ENCODE peak calls at places on chromosomes 2 and 18, in nine cellular contexts. D is HL-60, B is dorsolateral prefrontal cortex, Z is tibial artery, E is heart right ventricle, M is cardiac muscle cell, I is lung, R is AG04450, W is heart left ventricle. X is an unnamed sample.
A peak's percentile ranks its signal among the peaks of the same experiment; 100 is the strongest.

GRCh38 chr2:52968043-52968442 is 799.6 kb upstream of the CHAC2 start:
- DNase-seq in D (no peak), B (no peak), Z (no peak), E (no peak), M (no peak), I (no peak), R (no peak), W (no peak), X (no peak)

GRCh38 chr18:56861244-56861643 is 210.1 kb downstream of the WDR7 start:
- DNase-seq in D (no peak), B (no peak), Z (no peak), E (no peak), M (no peak), I (no peak), R (no peak), W (no peak), X (no peak)

GRCh38 chr18:22170421-22171262 is 1.3 kb downstream of the GATA6 start:
- DNase-seq in D (peak; percentile 34), B (no peak), Z (peak; percentile 42), E (peak; percentile 73), M (peak; percentile 82), I (peak; percentile 58), R (peak; percentile 24), W (peak; percentile 78), X (peak; percentile 77)

GRCh38 chr2:239803764-239804111 is 221.4 kb downstream of the NDUFA10 start:
- DNase-seq in D (no peak), B (peak; percentile 48), Z (no peak), E (no peak), M (no peak), I (no peak), R (no peak), W (no peak), X (no peak)

GRCh38 chr2:45173513-45173912 is 164.3 kb upstream of the SIX2 start:
- DNase-seq in D (no peak), B (no peak), Z (peak; percentile 32), E (no peak), M (peak; percentile 90), I (no peak), R (peak; percentile 51), W (no peak), X (peak; percentile 99)

GRCh38 chr2:8606649-8607550 is 75.0 kb upstream of the ID2 start:
- DNase-seq in D (no peak), B (no peak), Z (no peak), E (no peak), M (no peak), I (no peak), R (no peak), W (no peak), X (no peak)

GRCh38 chr2:54672587-54673456 is 50.6 kb upstream of the EML6 start:
- DNase-seq in D (no peak), B (no peak), Z (no peak), E (no peak), M (no peak), I (no peak), R (no peak), W (no peak), X (no peak)

GRCh38 chr2:111121028-111121872 is 536 bp downstream of the BCL2L11 start:
- DNase-seq in D (peak; percentile 51), B (peak; percentile 56), Z (peak; percentile 29), E (peak; percentile 51), M (no peak), I (peak; percentile 55), R (no peak), W (peak; percentile 56), X (no peak)

DNA sequence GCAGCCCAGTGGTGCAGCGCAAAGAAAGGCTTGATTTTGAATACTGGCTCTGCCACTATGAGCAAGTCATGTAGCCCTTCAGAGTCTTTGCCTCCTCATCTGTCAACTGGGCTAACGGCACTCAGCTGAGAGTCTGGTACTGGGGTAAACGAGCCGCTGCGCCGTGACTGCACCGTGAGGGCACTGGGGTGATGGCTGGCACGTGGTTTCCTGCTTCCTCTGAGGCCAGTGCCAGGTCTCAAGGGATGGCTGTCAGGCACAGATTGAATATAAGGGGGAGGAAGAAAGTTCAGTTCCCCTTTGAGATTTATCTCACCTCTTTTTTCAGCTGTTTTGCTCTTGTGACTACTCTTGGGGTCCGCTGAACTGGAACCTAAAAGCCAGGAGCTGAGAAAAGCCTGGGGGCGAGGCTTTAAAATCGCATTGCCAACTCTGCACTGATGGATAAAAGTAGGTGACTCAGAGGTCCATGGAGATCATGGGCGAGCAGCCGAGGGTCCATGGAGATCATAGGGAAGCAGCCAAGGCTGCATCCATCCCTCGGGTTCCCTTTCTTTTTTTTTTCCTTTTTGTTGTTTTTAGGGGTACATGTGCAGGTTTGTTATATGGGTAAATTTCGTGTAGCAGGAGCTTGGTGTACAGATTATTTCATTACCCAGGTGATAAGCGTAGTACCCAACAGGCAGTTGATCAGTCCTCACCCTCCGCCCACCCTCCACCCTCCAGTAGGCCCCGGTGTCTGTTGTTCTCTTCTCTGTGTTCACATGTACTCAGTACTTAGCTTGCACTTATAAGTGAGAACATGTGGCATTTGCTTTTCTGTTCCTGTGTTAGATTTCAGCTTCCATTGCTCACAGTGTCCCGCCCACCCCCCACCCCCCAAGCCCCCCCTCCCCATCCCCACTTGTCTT is 114.3 kb downstream of the SPP2 start:
- DNase-seq in D (no peak), B (no peak), Z (no peak), E (no peak), M (no peak), I (no peak), R (no peak), W (no peak), X (no peak)
- H3K27ac ChIP-seq in D (no peak overlapping the region), B (no peak overlapping the region), Z (no peak overlapping the region), E (no peak overlapping the region), M (no peak overlapping the region), I (no peak overlapping the region), R (no peak overlapping the region), W (no peak overlapping the region), X (no peak overlapping the region)

GRCh38 chr18:24136967-24137373 is 1.9 kb upstream of the CABYR start:
- DNase-seq in D (no peak), B (no peak), Z (no peak), E (no peak), M (no peak), I (no peak), R (no peak), W (no peak), X (no peak)

GRCh38 chr18:24140697-24141096 is 1.8 kb downstream of the CABYR start:
- DNase-seq in D (no peak), B (no peak), Z (no peak), E (no peak), M (no peak), I (no peak), R (no peak), W (no peak), X (no peak)

GRCh38 chr18:24142376-24142775 is 3.5 kb downstream of the CABYR start:
- DNase-seq in D (no peak), B (no peak), Z (no peak), E (no peak), M (no peak), I (no peak), R (no peak), W (no peak), X (no peak)

GRCh38 chr18:24138281-24138883 is 480 bp upstream of the CABYR start:
- DNase-seq in D (peak; percentile 19), B (no peak), Z (no peak), E (no peak), M (peak; percentile 21), I (no peak), R (no peak), W (no peak), X (no peak)

DNA sequence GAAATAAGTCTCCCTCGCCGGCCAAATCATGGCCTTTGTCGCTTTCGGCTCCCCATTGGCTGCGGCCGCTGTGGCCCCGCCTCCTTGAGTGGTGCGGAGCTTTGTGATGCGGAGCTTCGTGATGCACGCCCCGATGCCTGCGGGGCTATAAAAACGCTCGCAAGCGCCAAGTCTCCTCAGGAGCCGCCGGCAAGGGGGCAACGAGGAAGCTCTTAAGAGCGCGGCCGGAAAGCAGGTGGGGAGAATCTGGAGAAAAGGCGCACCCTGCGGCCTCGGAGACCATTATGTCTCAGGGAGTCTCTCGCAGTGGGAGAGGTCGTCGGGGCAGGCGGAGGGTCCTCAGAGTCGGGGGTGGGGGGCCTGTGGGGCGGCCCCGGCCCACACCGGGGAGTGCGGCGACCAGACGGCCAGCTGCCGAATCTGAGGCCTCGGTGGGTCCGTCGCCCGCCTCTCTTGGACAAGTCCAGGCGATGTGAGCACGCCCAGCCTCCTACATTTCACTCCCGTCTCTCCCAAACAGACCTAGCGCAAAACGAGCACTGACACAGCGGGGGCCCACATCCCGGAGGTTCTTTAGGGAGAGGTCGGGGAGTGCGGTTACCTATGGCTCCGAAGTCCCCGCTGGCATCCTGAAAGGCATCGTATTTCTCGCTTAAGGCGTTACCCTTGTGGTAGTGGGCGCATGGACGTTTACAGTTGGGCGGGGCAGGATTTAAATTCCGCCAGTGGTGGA is at the start of gene CABYR:
- DNase-seq in D (peak; percentile 74), B (peak; percentile 90), Z (peak; percentile 71), E (peak; percentile 65), M (peak; percentile 88), I (peak; percentile 69), R (peak; percentile 75), W (peak; percentile 67), X (peak; percentile 78)
- H3K4me3 ChIP-seq in D (peak within 1 kb of the TSS; percentile 17), B (peak within 1 kb of the TSS; percentile 73), Z (peak within 1 kb of the TSS; percentile 76), E (peak within 1 kb of the TSS; percentile 43), M (peak within 1 kb of the TSS; percentile 33), I (peak within 1 kb of the TSS; percentile 7), R (peak within 1 kb of the TSS; percentile 62), W (peak within 1 kb of the TSS; percentile 43), X (peak within 1 kb of the TSS; percentile 74)

GRCh38 chr2:208568203-208568602 is 161.6 kb downstream of the PTH2R start:
- DNase-seq in D (no peak), B (no peak), Z (no peak), E (no peak), M (no peak), I (no peak), R (no peak), W (no peak), X (no peak)

GRCh38 chr2:208573559-208573958 is 167.0 kb downstream of the PTH2R start:
- DNase-seq in D (no peak), B (no peak), Z (no peak), E (no peak), M (no peak), I (no peak), R (no peak), W (no peak), X (no peak)

GRCh38 chr2:208570851-208571763 is 164.5 kb downstream of the PTH2R start:
- DNase-seq in D (no peak), B (no peak), Z (no peak), E (no peak), M (no peak), I (no peak), R (no peak), W (no peak), X (no peak)

GRCh38 chr2:208570066-208570465 is 163.5 kb downstream of the PTH2R start:
- DNase-seq in D (no peak), B (no peak), Z (no peak), E (no peak), M (no peak), I (no peak), R (no peak), W (no peak), X (no peak)

GRCh38 chr2:208571764-208572131 is 165.2 kb downstream of the PTH2R start:
- DNase-seq in D (no peak), B (no peak), Z (no peak), E (no peak), M (no peak), I (no peak), R (no peak), W (no peak), X (no peak)
- TF ChIP-seq CTCF in D (no peak), B (no peak), Z (no peak), E (no peak), M (no peak), I (no peak), R (no peak), W (no peak), X (no peak)

DNA sequence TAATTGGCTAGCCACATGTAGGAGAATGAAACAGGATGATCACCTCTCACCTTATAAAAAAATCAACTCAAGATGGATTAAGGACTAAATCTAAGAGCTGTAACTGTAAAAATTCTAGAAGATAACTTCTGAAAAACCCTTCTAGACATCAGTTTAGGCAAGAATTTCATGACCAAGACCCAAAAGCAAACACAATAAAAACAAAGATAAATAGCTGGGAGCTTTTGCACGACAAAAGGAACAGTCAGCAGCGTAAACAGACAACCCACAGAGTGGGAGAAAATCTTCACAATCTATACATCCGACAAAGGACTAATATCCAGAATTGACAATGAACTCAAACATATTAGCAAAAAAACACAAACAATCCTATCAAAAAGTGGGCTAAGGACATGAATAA is 316.3 kb downstream of the METTL4 start:
- DNase-seq in D (no peak), B (no peak), Z (no peak), E (no peak), M (no peak), I (no peak), R (no peak), W (no peak), X (no peak)
- H3K27ac ChIP-seq in D (no peak overlapping the region), B (no peak overlapping the region), Z (no peak overlapping the region), E (no peak overlapping the region), M (no peak overlapping the region), I (no peak overlapping the region), R (no peak overlapping the region), W (no peak overlapping the region), X (no peak overlapping the region)

X was measured in brain microvascular endothelial cell.